ENCODE peak calls at places on chromosomes 6 and 20, in five cellular contexts. R is lower leg skin; T is central memory CD4-positive, alpha-beta T cell; U is left lung; L is stimulated activated CD4-positive, alpha-beta T cell treated with anti-CD3 and anti-CD28 coated beads, Interleukin-4, amount 100 ng/mL, for 1 hour. S is an unnamed sample.

GRCh38 chr20:38755324-38755910 is 7.2 kb downstream of the ACTR5 start:
- DNase-seq in R (peak), L (no peak), T (no peak), U (no peak), S (no peak)

GRCh38 chr6:170073846-170074245 is 217.0 kb downstream of the DLL1 start:
- DNase-seq in L (no peak), U (peak), T (no peak), R (peak), S (no peak)

GRCh38 chr6:163415620-163416379 is 1.3 kb downstream of the QKI start:
- DNase-seq in U (peak), L (peak), T (peak), R (peak), S (peak)

GRCh38 chr6:8707956-8708772 is 272.8 kb upstream of the SLC35B3 start:
- DNase-seq in R (no peak), U (no peak), T (no peak), L (no peak), S (no peak)

GRCh38 chr6:42771741-42772100 is 10.1 kb upstream of the BICRAL start:
- DNase-seq in L (no peak), R (no peak), U (no peak), T (no peak), S (no peak)

GRCh38 chr6:108983151-108983550 is 111.5 kb downstream of the SESN1 start:
- DNase-seq in T (no peak), R (no peak), U (no peak), L (no peak), S (no peak)

GRCh38 chr6:137167702-137168377 is 5.6 kb downstream of the IL22RA2 start:
- DNase-seq in U (no peak), L (no peak), T (no peak), R (no peak), S (no peak)

GRCh38 chr6:25122001-25122400 is 157.2 kb upstream of the CARMIL1 start:
- DNase-seq in L (no peak), T (no peak), R (no peak), U (no peak), S (peak)

GRCh38 chr20:8079976-8080375 is 52.1 kb upstream of the PLCB1 start:
- DNase-seq in L (no peak), R (no peak), U (no peak), T (no peak), S (no peak)

GRCh38 chr20:63791497-63792156 is 39.4 kb downstream of the ZBTB46 start:
- DNase-seq in L (no peak), R (no peak), U (no peak), T (no peak), S (no peak)

GRCh38 chr20:31967830-31968249 is at the start of gene XKR7:
- DNase-seq in L (peak), U (peak), T (no peak), R (no peak), S (no peak)

S was measured in IMR-90.